ENCODE peak calls at places on chromosomes 16 and 17, in nine cellular contexts. M is OCI-LY7, Q is AG04449, E is neural progenitor cell, U is GM10248, L is A549, P is GM06990, J is cardiac muscle cell, Z is mucosa of descending colon. K is an unnamed sample.

GRCh38 chr16:47713225-47713595 is 252.1 kb downstream of the PHKB start:
- DNase-seq in E (no peak), J (peak), M (no peak), L (no peak), Z (no peak), P (peak), U (no peak), Q (peak), K (no peak)

GRCh38 chr16:57305159-57305811 is 20.8 kb upstream of the PLLP start:
- DNase-seq in M (no peak), Q (no peak), U (no peak), J (no peak), L (no peak), E (no peak), Z (no peak), P (no peak), K (no peak)

GRCh38 chr17:45749831-45750335 is 34.2 kb upstream of the CRHR1 start:
- DNase-seq in E (no peak), P (no peak), J (no peak), Z (no peak), Q (no peak), U (no peak), M (no peak), L (no peak), K (no peak)

GRCh38 chr16:84239186-84239790 is 524 bp downstream of the KCNG4 start:
- DNase-seq in E (no peak), L (no peak), U (no peak), Q (no peak), M (no peak), P (no peak), Z (no peak), J (peak), K (no peak)

GRCh38 chr17:81706757-81707624 is 3.8 kb downstream of the MRPL12 start:
- DNase-seq in Z (no peak), L (no peak), U (no peak), J (no peak), M (no peak), Q (no peak), E (no peak), P (peak), K (no peak)

GRCh38 chr16:81140930-81141780 is 45.0 kb upstream of the GCSH start:
- DNase-seq in M (peak), E (peak), Q (no peak), P (no peak), U (no peak), Z (no peak), J (no peak), L (no peak), K (no peak)

GRCh38 chr17:29495011-29495410 is 71.8 kb downstream of the ABHD15 start:
- DNase-seq in Q (peak), U (no peak), J (peak), L (no peak), Z (no peak), P (no peak), E (no peak), M (no peak), K (no peak)

GRCh38 chr16:2156025-2156848 is 655 bp downstream of the TRAF7 start:
- DNase-seq in Z (peak), L (no peak), J (peak), P (no peak), U (no peak), Q (no peak), M (peak), E (peak), K (peak)

GRCh38 chr16:87685766-87686165 is 80.0 kb downstream of the KLHDC4 start:
- DNase-seq in U (no peak), Z (no peak), E (no peak), Q (no peak), M (no peak), L (no peak), P (no peak), J (no peak), K (no peak)

GRCh38 chr17:17109231-17109630 is 67.0 kb downstream of the MPRIP start:
- DNase-seq in L (no peak), E (no peak), Q (no peak), U (no peak), J (no peak), P (no peak), Z (peak), M (peak), K (no peak)
- TF ChIP-seq CTCF in L (no peak), E (no peak), Q (no peak), U (no peak), J (no peak), P (no peak), Z (no peak), M (peak), K (no peak)

GRCh38 chr17:41777157-41777578 is 9.3 kb downstream of the JUP start:
- DNase-seq in P (no peak), E (peak), J (no peak), M (no peak), Z (no peak), U (no peak), L (peak), Q (no peak), K (peak)
- TF ChIP-seq CTCF in P (no peak), E (no peak), J (peak), M (no peak), Z (no peak), U (no peak), L (peak), Q (no peak), K (no peak)

DNA sequence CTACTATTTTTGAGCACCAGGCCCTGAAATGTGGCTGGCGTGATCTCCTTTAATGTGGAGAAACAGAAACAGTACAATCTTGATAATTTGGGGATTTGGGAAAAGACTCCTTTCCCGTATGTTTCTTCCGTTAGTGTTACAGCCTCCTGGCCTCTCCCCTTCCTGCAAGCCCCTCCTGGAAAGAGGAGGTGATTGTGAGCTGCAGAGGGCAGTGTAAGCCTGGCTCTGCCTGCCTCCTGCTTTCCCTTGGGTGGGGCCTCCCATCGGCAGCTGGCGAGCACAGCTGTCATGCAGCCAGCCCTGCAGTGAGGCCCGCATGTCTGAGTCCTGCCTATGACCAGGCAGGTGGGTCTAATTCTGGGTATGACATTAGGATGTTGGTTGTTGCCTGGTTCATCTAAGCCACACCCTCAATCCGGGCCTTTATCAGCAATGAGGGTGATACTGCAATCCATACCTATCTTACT is 48.7 kb upstream of the WSB1 start:
- DNase-seq in E (peak), M (peak), J (peak), P (peak), U (peak), Z (peak), Q (peak), L (peak), K (peak)
- TF ChIP-seq CTCF in E (peak), M (peak), J (peak), P (peak), U (peak), Z (peak), Q (peak), L (peak), K (peak)

DNA sequence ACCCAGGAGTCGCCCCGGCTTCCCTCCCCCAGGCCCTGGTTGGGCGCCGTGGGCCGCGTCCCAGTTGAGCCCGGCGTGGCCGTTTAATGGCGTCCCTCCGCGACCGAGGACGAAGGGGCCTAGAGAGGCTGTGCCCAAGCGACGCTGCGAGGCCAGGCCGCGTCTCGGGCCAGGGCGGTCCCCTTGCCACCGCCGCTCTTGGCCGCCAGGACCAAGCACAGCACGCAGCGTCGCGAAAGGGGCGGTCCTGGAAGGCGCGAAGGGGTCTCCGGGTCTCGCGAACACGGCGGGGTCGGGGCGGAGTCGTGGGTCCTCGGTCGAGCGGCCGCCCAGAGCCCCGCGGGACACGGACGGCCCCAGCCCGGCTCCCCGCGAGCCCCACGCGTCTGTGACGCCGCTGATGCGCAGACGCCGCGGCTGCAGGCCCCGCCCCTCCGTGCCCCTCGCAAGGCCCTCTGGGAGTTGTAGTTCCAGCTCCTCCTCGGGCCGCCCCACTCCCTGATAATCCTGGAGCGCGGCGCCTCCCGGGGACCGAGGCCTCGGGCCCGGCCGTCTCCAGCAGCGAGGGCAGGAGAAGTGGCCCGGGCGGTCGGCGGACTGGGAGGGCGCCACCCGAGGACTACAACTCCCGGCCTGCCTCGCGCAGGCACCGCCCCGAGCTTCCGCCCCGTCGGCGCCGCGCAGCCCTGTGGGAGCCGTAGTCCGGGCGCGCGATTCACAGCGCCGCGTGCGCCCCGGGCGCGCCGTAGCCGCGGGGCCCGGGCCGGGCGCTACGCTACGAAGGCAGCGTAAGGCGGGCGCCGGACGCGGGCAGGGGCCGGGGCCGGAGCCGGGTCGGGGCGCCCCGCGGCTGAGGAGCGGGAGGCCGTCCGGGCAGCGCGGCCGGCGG is at the start of gene CAPN15:
- DNase-seq in E (peak), J (peak), Q (no peak), U (peak), L (peak), P (peak), M (peak), Z (peak), K (peak)
- TF ChIP-seq CTCF in E (peak), J (no peak), Q (peak), U (no peak), L (no peak), P (no peak), M (no peak), Z (peak), K (no peak)

K was measured in nephron progenitor cell.